ENCODE peak calls at places on chromosomes 4 and X, in eight cellular contexts. M is testis; X is colonic mucosa; N is adipocyte; R is AG10803; A is right atrium auricular region; Y is CD4-positive, alpha-beta memory T cell; E is A549. T is an unnamed sample.
A peak's percentile ranks its signal among the peaks of the same experiment; 100 is the strongest.

GRCh38 chr4:169311643-169312365 is 41.0 kb upstream of the SH3RF1 start:
- DNase-seq in M (peak; percentile 39), X (peak; percentile 45), Y (no peak), E (peak; percentile 45), A (no peak), R (peak; percentile 53), N (peak; percentile 45), T (peak; percentile 65)

GRCh38 chr4:15507679-15508078 is 38.0 kb downstream of the CC2D2A start:
- DNase-seq in E (no peak), M (no peak), Y (no peak), R (no peak), A (no peak), N (no peak), X (no peak), T (no peak)

GRCh38 chrX:151830911-151831310 is 81.8 kb upstream of the MAGEA4 start:
- DNase-seq in Y (no peak), R (no peak), A (peak; percentile 7), N (no peak), X (no peak), E (no peak), M (no peak), T (no peak)

GRCh38 chr4:53706422-53707032 is 115.2 kb upstream of the LNX1 start:
- DNase-seq in A (no peak), M (no peak), N (peak; percentile 89), E (peak; percentile 46), R (peak; percentile 74), X (peak; percentile 32), Y (no peak), T (peak; percentile 28)

GRCh38 chr4:15078682-15079642 is 76.7 kb downstream of the CPEB2 start:
- DNase-seq in Y (no peak), X (no peak), M (no peak), E (no peak), R (peak; percentile 33), A (no peak), N (peak; percentile 44), T (no peak)

GRCh38 chrX:50813843-50814661 is at the start of gene SHROOM4:
- DNase-seq in M (peak; percentile 38), R (peak; percentile 47), A (peak; percentile 59), E (no peak), Y (no peak), X (peak; percentile 56), N (peak; percentile 76), T (peak; percentile 88)

GRCh38 chr4:143046454-143046853 is 138.3 kb upstream of the USP38 start:
- DNase-seq in E (no peak), Y (no peak), X (no peak), R (no peak), A (no peak), M (no peak), N (no peak), T (no peak)

GRCh38 chrX:16665089-16665488 is 15.1 kb downstream of the S100G start:
- DNase-seq in A (no peak), R (peak; percentile 69), N (peak; percentile 38), M (no peak), X (no peak), Y (no peak), E (no peak), T (no peak)

GRCh38 chrX:101550362-101550761 is at the start of gene ARMCX1:
- DNase-seq in N (peak; percentile 68), Y (no peak), M (peak; percentile 85), E (peak; percentile 11), R (peak; percentile 76), A (peak; percentile 86), X (peak; percentile 66), T (no peak)

GRCh38 chr4:165677081-165677480 is 196.0 kb upstream of the TLL1 start:
- DNase-seq in R (no peak), Y (no peak), X (no peak), M (no peak), N (no peak), A (no peak), E (no peak), T (no peak)

GRCh38 chrX:100994352-100995281 is 25.1 kb downstream of the ARL13A start:
- DNase-seq in M (no peak), A (no peak), N (no peak), E (peak; percentile 48), R (peak; percentile 42), X (no peak), Y (no peak), T (no peak)

GRCh38 chr4:174505892-174506291 is 16.4 kb downstream of the HPGD start:
- DNase-seq in Y (no peak), N (no peak), M (no peak), A (no peak), E (no peak), R (no peak), X (no peak), T (peak; percentile 12)

GRCh38 chr4:84582988-84583870 is at the start of gene CDS1:
- DNase-seq in Y (no peak), E (no peak), R (no peak), X (peak; percentile 80), A (no peak), N (peak; percentile 39), M (peak; percentile 37), T (peak; percentile 63)

GRCh38 chrX:2705036-2705435 is 13.9 kb downstream of the CD99 start:
- DNase-seq in N (no peak), M (peak; percentile 61), E (no peak), X (no peak), A (no peak), Y (no peak), R (peak; percentile 60), T (no peak)

GRCh38 chrX:6052111-6052745 is 176.4 kb downstream of the NLGN4X start:
- DNase-seq in A (no peak), R (no peak), X (no peak), Y (no peak), E (no peak), N (no peak), M (no peak), T (no peak)

GRCh38 chrX:107014927-107015326 is 14.9 kb upstream of the MORC4 start:
- DNase-seq in E (no peak), Y (no peak), N (peak; percentile 16), A (no peak), R (peak; percentile 80), M (no peak), X (no peak), T (no peak)

GRCh38 chr4:54783402-54784110 is 125.8 kb downstream of the KIT start:
- DNase-seq in Y (no peak), X (no peak), R (peak; percentile 80), A (no peak), M (no peak), E (no peak), N (peak; percentile 29), T (no peak)

GRCh38 chr4:147516133-147516532 is 35.2 kb downstream of the EDNRA start:
- DNase-seq in A (no peak), X (no peak), R (no peak), E (no peak), N (no peak), M (no peak), Y (no peak), T (no peak)

GRCh38 chrX:150781711-150782110 is 88.5 kb downstream of the MTMR1 start:
- DNase-seq in E (no peak), Y (no peak), M (no peak), N (no peak), X (no peak), A (no peak), R (no peak), T (no peak)

GRCh38 chr4:58225460-58225859 is 1115.3 kb upstream of the IGFBP7 start:
- DNase-seq in Y (no peak), M (no peak), E (no peak), N (no peak), R (no peak), A (no peak), X (no peak), T (no peak)
- H3K4me3 ChIP-seq in Y (no peak overlapping the region), M (no peak overlapping the region), E (no peak overlapping the region), N (no peak overlapping the region), R (no peak overlapping the region), A (no peak overlapping the region), X (no peak overlapping the region), T (no peak overlapping the region)

GRCh38 chr4:150366487-150366999 is 215.4 kb upstream of the MAB21L2 start:
- DNase-seq in X (no peak), E (no peak), A (no peak), N (no peak), Y (no peak), M (no peak), R (no peak), T (peak; percentile 79)
- H3K4me3 ChIP-seq in X (no peak overlapping the region), E (no peak overlapping the region), A (no peak overlapping the region), N (no peak overlapping the region), Y (no peak overlapping the region), M (no peak overlapping the region), R (no peak overlapping the region), T (no peak overlapping the region)

GRCh38 chr4:986428-986948 is 356 bp upstream of the IDUA start:
- DNase-seq in A (no peak), R (peak; percentile 10), M (no peak), Y (no peak), N (no peak), X (no peak), E (no peak), T (no peak)

GRCh38 chr4:984336-985054 is 2.3 kb upstream of the IDUA start:
- DNase-seq in N (no peak), A (no peak), E (no peak), Y (no peak), X (no peak), R (no peak), M (no peak), T (no peak)

GRCh38 chr4:982814-983213 is 4.0 kb upstream of the IDUA start:
- DNase-seq in A (no peak), X (no peak), N (no peak), Y (no peak), R (no peak), M (no peak), E (no peak), T (no peak)

GRCh38 chr4:986949-987688 is at the start of gene IDUA:
- DNase-seq in M (peak; percentile 85), A (peak; percentile 77), N (peak; percentile 91), E (peak; percentile 68), Y (peak; percentile 79), R (peak; percentile 52), X (peak; percentile 92), T (peak; percentile 60)

GRCh38 chr4:985123-985830 is 1.6 kb upstream of the IDUA start:
- DNase-seq in R (peak; percentile 48), M (no peak), Y (peak; percentile 58), N (no peak), A (peak; percentile 76), X (peak; percentile 89), E (no peak), T (no peak)
- H3K4me3 ChIP-seq in R (peak overlapping the region; percentile 38), M (no peak overlapping the region), Y (peak overlapping the region; percentile 34), N (peak overlapping the region; percentile 69), A (no peak overlapping the region), X (peak overlapping the region; percentile 10), E (no peak overlapping the region), T (no peak overlapping the region)

GRCh38 chrX:71618787-71619186 is 476 bp upstream of the CXCR3 start:
- DNase-seq in M (no peak), Y (no peak), X (no peak), A (no peak), E (no peak), N (no peak), R (no peak), T (no peak)

GRCh38 chrX:71616672-71617529 is 1.4 kb downstream of the CXCR3 start:
- DNase-seq in E (no peak), Y (no peak), N (no peak), X (peak; percentile 78), R (no peak), A (no peak), M (no peak), T (no peak)

GRCh38 chrX:71619193-71619592 is 882 bp upstream of the CXCR3 start:
- DNase-seq in E (no peak), N (no peak), X (no peak), A (no peak), Y (peak; percentile 47), M (no peak), R (no peak), T (no peak)

GRCh38 chrX:71618303-71618721 is at the start of gene CXCR3:
- DNase-seq in R (no peak), Y (peak; percentile 50), M (no peak), X (no peak), E (no peak), N (no peak), A (no peak), T (no peak)

GRCh38 chrX:71617742-71618141 is 569 bp downstream of the CXCR3 start:
- DNase-seq in R (no peak), A (no peak), M (no peak), N (no peak), Y (no peak), E (no peak), X (no peak), T (no peak)
- H3K4me3 ChIP-seq in R (no peak overlapping the region), A (no peak overlapping the region), M (no peak overlapping the region), N (no peak overlapping the region), Y (peak overlapping the region; percentile 61), E (no peak overlapping the region), X (peak overlapping the region; percentile 3), T (no peak overlapping the region)